ENCODE peak calls at places on chromosomes 12 and 14, in ten cellular contexts. T is left ventricle myocardium inferior, B is brain microvascular endothelial cell, A is epithelial cell of esophagus, E is adrenal gland, Y is esophagus squamous epithelium, R is DND-41, P is heart right ventricle, N is OCI-LY7, S is BJ. I is an unnamed sample.

GRCh38 chr12:127130506-127131100 is 1136.4 kb upstream of the TMEM132C start:
- DNase-seq in T (no peak), B (no peak), A (no peak), E (no peak), Y (no peak), R (no peak), P (no peak), N (no peak), S (no peak), I (no peak)

GRCh38 chr14:61581340-61581739 is 114.0 kb upstream of the HIF1A start:
- DNase-seq in T (no peak), B (no peak), A (no peak), E (no peak), Y (no peak), R (no peak), P (no peak), N (no peak), S (no peak), I (no peak)

GRCh38 chr14:48325486-48325885 is 650.1 kb upstream of the MDGA2 start:
- DNase-seq in T (no peak), B (no peak), A (peak; percentile 33), E (no peak), Y (no peak), R (no peak), P (no peak), N (no peak), S (no peak), I (no peak)

GRCh38 chr14:79670811-79671210 is 540.5 kb downstream of the DIO2 start:
- DNase-seq in T (no peak), B (no peak), A (no peak), E (no peak), Y (no peak), R (no peak), P (no peak), N (no peak), S (no peak), I (no peak)

GRCh38 chr12:1870086-1870485 is 48.4 kb downstream of the CACNA2D4 start:
- DNase-seq in T (no peak), B (no peak), A (no peak), E (no peak), Y (no peak), R (no peak), P (no peak), N (no peak), S (no peak), I (no peak)

GRCh38 chr12:90234455-90234854 is 525.8 kb upstream of the ATP2B1 start:
- DNase-seq in T (no peak), B (peak; percentile 19), A (peak; percentile 94), E (no peak), Y (no peak), R (no peak), P (no peak), N (no peak), S (no peak), I (no peak)

GRCh38 chr12:55039761-55040160 is 20.0 kb downstream of the NEUROD4 start:
- DNase-seq in T (no peak), B (no peak), A (no peak), E (no peak), Y (no peak), R (no peak), P (no peak), N (no peak), S (no peak), I (no peak)

GRCh38 chr12:55974308-55974724 is 438 bp downstream of the RAB5B start:
- DNase-seq in T (no peak), B (peak; percentile 32), A (peak; percentile 67), E (peak; percentile 72), Y (no peak), R (peak; percentile 52), P (no peak), N (peak; percentile 56), S (no peak), I (no peak)

GRCh38 chr14:45201908-45202307 is 51.1 kb downstream of the MIS18BP1 start:
- DNase-seq in T (no peak), B (peak; percentile 3), A (peak; percentile 28), E (no peak), Y (no peak), R (peak; percentile 55), P (no peak), N (peak; percentile 55), S (no peak), I (no peak)

GRCh38 chr12:32477714-32478113 is 78.4 kb downstream of the FGD4 start:
- DNase-seq in T (no peak), B (no peak), A (no peak), E (no peak), Y (no peak), R (no peak), P (no peak), N (peak; percentile 63), S (no peak), I (no peak)

GRCh38 chr12:102876883-102877282 is 40.2 kb downstream of the PAH start:
- DNase-seq in T (no peak), B (no peak), A (no peak), E (no peak), Y (no peak), R (peak; percentile 8), P (no peak), N (no peak), S (no peak), I (no peak)

GRCh38 chr12:43370299-43370698 is 181.7 kb downstream of the ADAMTS20 start:
- DNase-seq in T (no peak), B (peak; percentile 63), A (peak; percentile 93), E (no peak), Y (no peak), R (no peak), P (no peak), N (no peak), S (no peak), I (no peak)

GRCh38 chr12:26658991-26659390 is 174.0 kb downstream of the ITPR2 start:
- DNase-seq in T (no peak), B (no peak), A (no peak), E (no peak), Y (no peak), R (no peak), P (no peak), N (no peak), S (no peak), I (no peak)

GRCh38 chr12:39103552-39104165 is 198.3 kb upstream of the CPNE8 start:
- DNase-seq in T (no peak), B (peak; percentile 24), A (peak; percentile 87), E (no peak), Y (no peak), R (peak; percentile 6), P (peak; percentile 33), N (peak; percentile 62), S (no peak), I (no peak)

GRCh38 chr12:58387199-58387598 is 445.8 kb downstream of the ATP23 start:
- DNase-seq in T (no peak), B (peak; percentile 45), A (peak; percentile 64), E (no peak), Y (no peak), R (no peak), P (no peak), N (no peak), S (no peak), I (no peak)

GRCh38 chr12:42482820-42483533 is 106.6 kb downstream of the PRICKLE1 start:
- DNase-seq in T (peak; percentile 79), B (peak; percentile 37), A (peak; percentile 53), E (peak; percentile 60), Y (no peak), R (no peak), P (peak; percentile 76), N (peak; percentile 73), S (no peak), I (peak; percentile 63)

GRCh38 chr12:47120736-47121135 is 41.0 kb upstream of the AMIGO2 start:
- DNase-seq in T (no peak), B (no peak), A (no peak), E (no peak), Y (no peak), R (no peak), P (no peak), N (no peak), S (no peak), I (no peak)

GRCh38 chr14:39113685-39114072 is 444 bp upstream of the GEMIN2 start:
- DNase-seq in T (no peak), B (no peak), A (no peak), E (no peak), Y (no peak), R (no peak), P (no peak), N (no peak), S (no peak), I (no peak)

GRCh38 chr14:82075566-82075965 is 541.9 kb upstream of the SEL1L start:
- DNase-seq in T (peak; percentile 16), B (no peak), A (peak; percentile 62), E (peak; percentile 34), Y (no peak), R (peak; percentile 55), P (peak; percentile 32), N (peak; percentile 31), S (no peak), I (no peak)

GRCh38 chr14:89516173-89516572 is 99.1 kb upstream of the FOXN3 start:
- DNase-seq in T (no peak), B (no peak), A (no peak), E (no peak), Y (no peak), R (no peak), P (no peak), N (no peak), S (no peak), I (no peak)
- H3K4me3 ChIP-seq in T (no peak overlapping the region), B (no peak overlapping the region), A (no peak overlapping the region), E (no peak overlapping the region), Y (no peak overlapping the region), R (no peak overlapping the region), P (no peak overlapping the region), N (no peak overlapping the region), S (no peak overlapping the region), I (no peak overlapping the region)

DNA sequence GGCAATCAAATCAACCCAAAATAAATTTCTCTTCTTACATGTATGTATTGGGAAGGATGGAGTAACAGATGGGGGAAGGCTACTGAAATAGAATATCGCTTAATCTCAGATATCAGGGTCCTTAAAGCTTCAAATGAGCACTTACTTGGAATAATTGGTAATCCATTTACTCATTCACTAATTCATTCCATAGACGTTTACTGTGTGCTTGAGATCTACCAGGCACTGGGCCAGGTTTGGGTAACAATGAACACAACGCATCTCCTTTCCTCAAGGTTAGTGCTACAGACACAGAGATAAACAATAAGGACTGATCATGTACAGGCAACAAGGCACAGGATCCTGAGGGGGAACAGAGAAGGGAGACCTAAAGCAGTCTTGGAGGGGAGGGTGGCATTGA is 54.4 kb upstream of the KRR1 start:
- DNase-seq in T (no peak), B (no peak), A (no peak), E (no peak), Y (no peak), R (no peak), P (no peak), N (no peak), S (no peak), I (no peak)
- H3K4me3 ChIP-seq in T (no peak overlapping the region), B (no peak overlapping the region), A (no peak overlapping the region), E (no peak overlapping the region), Y (no peak overlapping the region), R (no peak overlapping the region), P (no peak overlapping the region), N (no peak overlapping the region), S (no peak overlapping the region), I (no peak overlapping the region)

GRCh38 chr12:104958946-104959841 is 1.1 kb upstream of the SLC41A2 start:
- DNase-seq in T (no peak), B (peak; percentile 25), A (no peak), E (peak; percentile 67), Y (no peak), R (no peak), P (no peak), N (peak; percentile 3), S (peak; percentile 17), I (no peak)
- H3K4me3 ChIP-seq in T (peak overlapping the region; percentile 87), B (peak overlapping the region; percentile 80), A (peak overlapping the region; percentile 55), E (no peak overlapping the region), Y (peak overlapping the region; percentile 76), R (peak overlapping the region; percentile 87), P (peak overlapping the region; percentile 70), N (peak overlapping the region; percentile 78), S (peak overlapping the region; percentile 88), I (peak overlapping the region; percentile 75)

GRCh38 chr14:50395448-50395847 is 1.2 kb downstream of the CDKL1 start:
- DNase-seq in T (no peak), B (no peak), A (no peak), E (peak; percentile 75), Y (no peak), R (no peak), P (no peak), N (no peak), S (no peak), I (no peak)
- H3K4me3 ChIP-seq in T (peak overlapping the region; percentile 80), B (peak overlapping the region; percentile 71), A (peak overlapping the region; percentile 61), E (no peak overlapping the region), Y (peak overlapping the region; percentile 86), R (no peak overlapping the region), P (peak overlapping the region; percentile 84), N (no peak overlapping the region), S (no peak overlapping the region), I (peak overlapping the region; percentile 75)